ENCODE peak calls at places on chromosomes 5 and 9, in four cellular contexts. W, X, N and S are unnamed samples.

GRCh38 chr5:179534431-179534830 is 15.9 kb upstream of the RUFY1 start:
- DNase-seq in X (no peak), N (no peak), W (no peak), S (no peak)

GRCh38 chr9:13125261-13125660 is 154.2 kb downstream of the MPDZ start:
- DNase-seq in X (no peak), W (no peak), N (no peak), S (no peak)

GRCh38 chr5:2024986-2025721 is 142.4 kb upstream of the IRX4 start:
- DNase-seq in N (no peak), W (no peak), X (no peak), S (no peak)

GRCh38 chr9:134604834-134605233 is 36.8 kb upstream of the COL5A1 start:
- DNase-seq in W (no peak), N (no peak), X (no peak), S (no peak)

GRCh38 chr9:88991066-88992030 is at the start of gene S1PR3:
- DNase-seq in N (no peak), X (peak), W (no peak), S (peak)

GRCh38 chr5:5350101-5350500 is 72.4 kb upstream of the ICE1 start:
- DNase-seq in W (no peak), X (peak), N (no peak), S (no peak)

GRCh38 chr9:36327903-36328302 is 69.7 kb upstream of the GNE start:
- DNase-seq in W (no peak), X (no peak), N (peak), S (peak)

GRCh38 chr9:126666155-126666803 is 52.6 kb downstream of the LMX1B start:
- DNase-seq in W (no peak), N (no peak), X (no peak), S (no peak)

GRCh38 chr5:93829346-93829745 is 87.9 kb upstream of the POU5F2 start:
- DNase-seq in X (no peak), W (no peak), N (no peak), S (no peak)

GRCh38 chr5:124742983-124743533 is 3.4 kb downstream of the ZNF608 start:
- DNase-seq in N (peak), W (no peak), X (no peak), S (peak)